ENCODE peak calls at places on chromosome 13, in six cellular contexts. One of them, this sample, is unnamed.

GRCh38 chr13:72970956-72971355 is 87.8 kb upstream of the KLF5 start:
- DNase-seq in GM12892: no peak
- DNase-seq in heart left ventricle: no peak
- DNase-seq in A549: no peak
- DNase-seq in testis: no peak
- DNase-seq in GM12891: no peak
- DNase-seq in this sample: no peak

GRCh38 chr13:39777527-39778061 is 122.1 kb downstream of the COG6 start:
- DNase-seq in A549: peak; percentile 58
- DNase-seq in GM12892: no peak
- DNase-seq in testis: no peak
- DNase-seq in heart left ventricle: no peak
- DNase-seq in GM12891: no peak
- DNase-seq in this sample: no peak

GRCh38 chr13:82822935-82823334 is 1059.3 kb downstream of the SLITRK1 start:
- DNase-seq in GM12892: no peak
- DNase-seq in GM12891: no peak
- DNase-seq in heart left ventricle: no peak
- DNase-seq in testis: no peak
- DNase-seq in A549: no peak
- DNase-seq in this sample: no peak

GRCh38 chr13:44651209-44651608 is 75.1 kb upstream of the TSC22D1 start:
- DNase-seq in GM12891: no peak
- DNase-seq in A549: no peak
- DNase-seq in heart left ventricle: no peak
- DNase-seq in GM12892: no peak
- DNase-seq in testis: no peak
- DNase-seq in this sample: no peak

GRCh38 chr13:36549771-36550170 is 117.5 kb downstream of the CCNA1 start:
- DNase-seq in A549: no peak
- DNase-seq in testis: no peak
- DNase-seq in GM12892: no peak
- DNase-seq in GM12891: no peak
- DNase-seq in heart left ventricle: peak; percentile 35
- DNase-seq in this sample: no peak

GRCh38 chr13:30186644-30187431 is 120.5 kb downstream of the KATNAL1 start:
- DNase-seq in heart left ventricle: no peak
- DNase-seq in testis: no peak
- DNase-seq in A549: no peak
- DNase-seq in GM12891: no peak
- DNase-seq in GM12892: no peak
- DNase-seq in this sample: no peak

GRCh38 chr13:93673885-93674284 is 447.3 kb downstream of the GPC6 start:
- DNase-seq in GM12891: no peak
- DNase-seq in A549: no peak
- DNase-seq in GM12892: no peak
- DNase-seq in heart left ventricle: no peak
- DNase-seq in testis: no peak
- DNase-seq in this sample: no peak

GRCh38 chr13:110907301-110907700 is 7.6 kb downstream of the ANKRD10 start:
- DNase-seq in heart left ventricle: no peak
- DNase-seq in testis: no peak
- DNase-seq in GM12891: no peak
- DNase-seq in GM12892: no peak
- DNase-seq in A549: no peak
- DNase-seq in this sample: no peak

GRCh38 chr13:96519380-96519779 is 429.5 kb downstream of the HS6ST3 start:
- DNase-seq in heart left ventricle: no peak
- DNase-seq in testis: no peak
- DNase-seq in GM12892: no peak
- DNase-seq in GM12891: no peak
- DNase-seq in A549: no peak
- DNase-seq in this sample: no peak

GRCh38 chr13:108777421-108778420 is 148.3 kb downstream of the MYO16 start:
- DNase-seq in A549: peak; percentile 93
- DNase-seq in heart left ventricle: no peak
- DNase-seq in testis: no peak
- DNase-seq in GM12892: no peak
- DNase-seq in GM12891: no peak
- DNase-seq in this sample: no peak

GRCh38 chr13:49356224-49356623 is 87.6 kb downstream of the CAB39L start:
- DNase-seq in testis: no peak
- DNase-seq in GM12891: no peak
- DNase-seq in A549: no peak
- DNase-seq in GM12892: no peak
- DNase-seq in heart left ventricle: no peak
- DNase-seq in this sample: no peak

GRCh38 chr13:91045351-91046034 is 302.0 kb upstream of the MIR17HG start:
- DNase-seq in A549: peak; percentile 22
- DNase-seq in heart left ventricle: no peak
- DNase-seq in testis: no peak
- DNase-seq in GM12892: no peak
- DNase-seq in GM12891: no peak
- DNase-seq in this sample: no peak

GRCh38 chr13:100671389-100672182 is 3.0 kb downstream of the TMTC4 start:
- DNase-seq in GM12891: no peak
- DNase-seq in testis: no peak
- DNase-seq in heart left ventricle: no peak
- DNase-seq in A549: no peak
- DNase-seq in GM12892: no peak
- DNase-seq in this sample: no peak

GRCh38 chr13:105920375-105920774 is 615.1 kb downstream of the EFNB2 start:
- DNase-seq in GM12892: no peak
- DNase-seq in testis: no peak
- DNase-seq in heart left ventricle: no peak
- DNase-seq in A549: peak; percentile 58
- DNase-seq in GM12891: no peak
- DNase-seq in this sample: no peak

GRCh38 chr13:64371045-64371444 is 2859.1 kb downstream of the PCDH9 start:
- DNase-seq in A549: peak; percentile 3
- DNase-seq in heart left ventricle: no peak
- DNase-seq in GM12892: no peak
- DNase-seq in GM12891: no peak
- DNase-seq in testis: no peak
- DNase-seq in this sample: no peak

GRCh38 chr13:94411747-94412146 is 67.7 kb downstream of the DCT start:
- DNase-seq in A549: no peak
- DNase-seq in GM12892: no peak
- DNase-seq in heart left ventricle: no peak
- DNase-seq in GM12891: no peak
- DNase-seq in testis: no peak
- DNase-seq in this sample: no peak

DNA sequence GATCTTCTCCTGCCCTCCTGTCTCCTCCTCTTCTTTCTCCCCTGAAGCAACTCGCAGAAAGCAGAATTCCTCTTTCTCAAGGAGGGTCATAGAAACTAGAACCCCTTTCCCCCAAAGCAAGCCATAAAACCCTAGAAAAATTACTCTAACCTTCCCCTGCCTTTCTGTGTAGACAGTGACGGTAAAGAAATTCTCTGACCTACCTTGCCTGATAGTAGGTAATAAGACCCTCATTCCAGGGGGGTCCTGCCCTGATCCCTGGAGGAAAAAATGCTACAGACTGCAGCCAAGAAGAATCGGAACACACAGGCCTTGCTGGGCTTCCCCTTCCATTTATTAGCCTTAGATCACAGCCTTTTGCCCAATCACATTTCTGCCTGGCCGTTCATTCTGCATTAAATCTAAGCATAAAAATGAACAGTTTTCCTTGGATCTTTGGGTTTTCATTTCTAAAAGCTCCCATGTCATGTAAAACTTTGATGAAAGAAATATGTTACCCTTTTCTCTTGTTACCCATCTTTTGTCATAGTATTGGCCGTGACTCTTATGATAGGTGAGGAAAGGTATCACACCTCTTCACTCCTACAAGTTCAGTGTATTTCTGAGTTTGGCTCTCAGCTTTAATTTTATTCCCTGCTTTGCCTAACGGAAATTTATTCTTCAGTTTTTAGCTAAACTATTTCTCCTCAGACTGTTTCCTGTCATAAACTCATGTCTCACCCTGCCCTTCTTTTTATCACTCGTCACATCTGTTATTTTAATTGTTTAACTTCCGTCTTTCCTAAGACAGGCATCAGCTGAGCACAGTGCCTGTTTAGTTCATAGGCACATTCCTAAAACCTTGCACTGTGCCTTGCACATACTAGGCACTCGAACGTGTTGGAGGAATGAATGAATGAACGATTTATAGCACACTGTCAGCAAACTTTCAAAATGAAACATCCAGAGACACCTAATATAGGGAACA is 20.4 kb upstream of the CPB2 start:
- DNase-seq in A549: no peak
- DNase-seq in heart left ventricle: no peak
- DNase-seq in testis: no peak
- DNase-seq in GM12891: no peak
- DNase-seq in GM12892: no peak
- DNase-seq in this sample: no peak
- TF ChIP-seq POLR2A in A549: no peak
- TF ChIP-seq POLR2A in heart left ventricle: no peak
- TF ChIP-seq POLR2A in testis: no peak
- TF ChIP-seq POLR2A in GM12891: peak; percentile 77
- TF ChIP-seq POLR2A in GM12892: peak; percentile 77
- TF ChIP-seq POLR2A in this sample: no peak

GRCh38 chr13:99303863-99304521 is 3.2 kb downstream of the GPR183 start:
- DNase-seq in testis: no peak
- DNase-seq in A549: no peak
- DNase-seq in GM12891: no peak
- DNase-seq in GM12892: no peak
- DNase-seq in heart left ventricle: no peak
- DNase-seq in this sample: no peak
- TF ChIP-seq POLR2A in testis: no peak
- TF ChIP-seq POLR2A in A549: no peak
- TF ChIP-seq POLR2A in GM12891: peak; percentile 41
- TF ChIP-seq POLR2A in GM12892: peak; percentile 53
- TF ChIP-seq POLR2A in heart left ventricle: no peak
- TF ChIP-seq POLR2A in this sample: no peak

GRCh38 chr13:34159946-34160345 is 342.0 kb downstream of the RFC3 start:
- DNase-seq in heart left ventricle: no peak
- DNase-seq in GM12891: no peak
- DNase-seq in A549: no peak
- DNase-seq in GM12892: no peak
- DNase-seq in testis: no peak
- DNase-seq in this sample: no peak

GRCh38 chr13:34153428-34154180 is 335.7 kb downstream of the RFC3 start:
- DNase-seq in GM12891: no peak
- DNase-seq in testis: no peak
- DNase-seq in GM12892: no peak
- DNase-seq in A549: no peak
- DNase-seq in heart left ventricle: peak; percentile 12
- DNase-seq in this sample: no peak

GRCh38 chr13:34155931-34156607 is 338.1 kb downstream of the RFC3 start:
- DNase-seq in heart left ventricle: no peak
- DNase-seq in A549: peak; percentile 68
- DNase-seq in GM12892: no peak
- DNase-seq in testis: no peak
- DNase-seq in GM12891: no peak
- DNase-seq in this sample: no peak

GRCh38 chr13:34152996-34153395 is 335.0 kb downstream of the RFC3 start:
- DNase-seq in GM12892: no peak
- DNase-seq in GM12891: no peak
- DNase-seq in testis: no peak
- DNase-seq in heart left ventricle: no peak
- DNase-seq in A549: no peak
- DNase-seq in this sample: no peak

DNA sequence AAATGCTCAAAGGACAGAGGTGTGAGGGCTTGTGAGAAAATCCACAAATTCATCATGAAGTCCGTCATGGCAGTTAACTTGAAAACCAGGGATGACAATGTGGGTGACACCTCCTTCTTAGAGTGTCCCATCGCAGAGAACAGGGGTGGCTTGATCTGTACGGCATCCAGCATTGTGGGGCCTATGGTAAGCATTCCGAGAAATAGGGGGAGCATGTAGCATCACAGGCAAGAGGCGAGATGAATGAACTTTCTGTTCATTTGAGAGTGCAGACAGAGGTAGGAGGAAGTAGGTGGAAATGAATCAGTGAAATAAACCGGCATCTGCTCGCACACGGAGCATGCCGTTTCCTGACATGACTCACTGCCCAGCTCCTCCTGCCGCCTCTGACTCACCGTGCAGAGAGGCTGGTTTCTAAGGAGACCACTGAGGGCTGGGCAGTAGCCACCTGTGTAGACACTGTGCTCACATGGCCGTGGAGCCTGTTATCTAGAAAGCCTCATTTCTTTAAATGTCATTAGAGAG is 339.0 kb downstream of the RFC3 start:
- DNase-seq in A549: peak; percentile 95
- DNase-seq in GM12891: peak; percentile 28
- DNase-seq in testis: peak; percentile 22
- DNase-seq in GM12892: peak; percentile 21
- DNase-seq in heart left ventricle: peak; percentile 55
- DNase-seq in this sample: peak; percentile 62
- TF ChIP-seq POLR2A in A549: no peak
- TF ChIP-seq POLR2A in GM12891: no peak
- TF ChIP-seq POLR2A in testis: no peak
- TF ChIP-seq POLR2A in GM12892: no peak
- TF ChIP-seq POLR2A in heart left ventricle: no peak
- TF ChIP-seq POLR2A in this sample: no peak

GRCh38 chr13:24299488-24300114 is 9.8 kb upstream of the C1QTNF9 start:
- DNase-seq in A549: no peak
- DNase-seq in GM12892: no peak
- DNase-seq in GM12891: no peak
- DNase-seq in testis: no peak
- DNase-seq in heart left ventricle: no peak
- DNase-seq in this sample: no peak

GRCh38 chr13:24292476-24292875 is 16.9 kb upstream of the C1QTNF9 start:
- DNase-seq in heart left ventricle: no peak
- DNase-seq in testis: no peak
- DNase-seq in GM12892: no peak
- DNase-seq in A549: no peak
- DNase-seq in GM12891: no peak
- DNase-seq in this sample: no peak

GRCh38 chr13:24290280-24290932 is 19.0 kb upstream of the C1QTNF9 start:
- DNase-seq in heart left ventricle: no peak
- DNase-seq in GM12891: no peak
- DNase-seq in GM12892: no peak
- DNase-seq in testis: no peak
- DNase-seq in A549: no peak
- DNase-seq in this sample: no peak

GRCh38 chr13:24288870-24289269 is 20.5 kb upstream of the C1QTNF9 start:
- DNase-seq in A549: no peak
- DNase-seq in testis: no peak
- DNase-seq in GM12891: no peak
- DNase-seq in heart left ventricle: no peak
- DNase-seq in GM12892: no peak
- DNase-seq in this sample: no peak

GRCh38 chr13:24293761-24294160 is 15.6 kb upstream of the C1QTNF9 start:
- DNase-seq in GM12891: no peak
- DNase-seq in heart left ventricle: no peak
- DNase-seq in GM12892: no peak
- DNase-seq in testis: no peak
- DNase-seq in A549: no peak
- DNase-seq in this sample: no peak
- TF ChIP-seq POLR2A in GM12891: no peak
- TF ChIP-seq POLR2A in heart left ventricle: no peak
- TF ChIP-seq POLR2A in GM12892: no peak
- TF ChIP-seq POLR2A in testis: no peak
- TF ChIP-seq POLR2A in A549: no peak
- TF ChIP-seq POLR2A in this sample: no peak

This sample was measured in suprapubic skin.